ENCODE peak calls at places on chromosomes 5 and 9, in six cellular contexts. H, Z, E, G, X and J are unnamed samples.

GRCh38 chr9:91555132-91555531 is 131.5 kb upstream of the NFIL3 start:
- DNase-seq in H (no peak), Z (no peak), E (peak; percentile 55), G (no peak), X (no peak), J (no peak)

GRCh38 chr5:172897691-172898512 is 61.3 kb upstream of the RPL26L1 start:
- DNase-seq in H (peak; percentile 98), Z (no peak), E (peak; percentile 97), G (no peak), X (no peak), J (peak; percentile 47)

GRCh38 chr9:77841739-77842386 is 189.7 kb downstream of the GNAQ start:
- DNase-seq in H (no peak), Z (no peak), E (no peak), G (no peak), X (no peak), J (no peak)

GRCh38 chr5:178492278-178492677 is 97.9 kb downstream of the COL23A1 start:
- DNase-seq in H (no peak), Z (no peak), E (no peak), G (no peak), X (no peak), J (no peak)

GRCh38 chr9:91246842-91247241 is 114.9 kb downstream of the AUH start:
- DNase-seq in H (no peak), Z (no peak), E (peak; percentile 46), G (no peak), X (no peak), J (no peak)

GRCh38 chr5:123722451-123722850 is 210.5 kb downstream of the CSNK1G3 start:
- DNase-seq in H (no peak), Z (no peak), E (no peak), G (no peak), X (no peak), J (no peak)

GRCh38 chr9:114314256-114314867 is 8.5 kb upstream of the ORM1 start:
- DNase-seq in H (no peak), Z (peak; percentile 33), E (no peak), G (no peak), X (no peak), J (no peak)

GRCh38 chr5:94885931-94886330 is 267.5 kb downstream of the SLF1 start:
- DNase-seq in H (no peak), Z (no peak), E (no peak), G (no peak), X (no peak), J (no peak)

GRCh38 chr9:105646879-105647594 is 15.2 kb upstream of the TAL2 start:
- DNase-seq in H (no peak), Z (no peak), E (no peak), G (no peak), X (no peak), J (no peak)

GRCh38 chr9:37760416-37761165 is 7.0 kb downstream of the TRMT10B start:
- DNase-seq in H (peak; percentile 77), Z (no peak), E (peak; percentile 89), G (no peak), X (peak; percentile 35), J (no peak)

GRCh38 chr9:133897675-133898074 is 94.4 kb downstream of the VAV2 start:
- DNase-seq in H (no peak), Z (no peak), E (no peak), G (no peak), X (peak; percentile 83), J (no peak)

GRCh38 chr5:143782588-143783386 is 29.2 kb upstream of the HMHB1 start:
- DNase-seq in H (no peak), Z (no peak), E (no peak), G (peak; percentile 44), X (no peak), J (peak; percentile 62)

GRCh38 chr9:13478235-13478634 is 198.7 kb upstream of the MPDZ start:
- DNase-seq in H (no peak), Z (no peak), E (peak; percentile 6), G (no peak), X (no peak), J (no peak)

GRCh38 chr5:38601843-38602424 is 45.5 kb upstream of the LIFR start:
- DNase-seq in H (peak; percentile 69), Z (no peak), E (peak; percentile 79), G (no peak), X (peak; percentile 64), J (no peak)

GRCh38 chr5:40929049-40929448 is 19.8 kb downstream of the C7 start:
- DNase-seq in H (no peak), Z (no peak), E (no peak), G (no peak), X (no peak), J (no peak)

GRCh38 chr5:160054047-160054446 is 45.1 kb downstream of the TTC1 start:
- DNase-seq in H (no peak), Z (no peak), E (peak; percentile 61), G (no peak), X (no peak), J (no peak)

GRCh38 chr5:1437452-1437851 is 7.8 kb downstream of the SLC6A3 start:
- DNase-seq in H (peak; percentile 24), Z (no peak), E (peak; percentile 26), G (peak; percentile 73), X (no peak), J (no peak)

GRCh38 chr9:126397056-126397455 is 70.4 kb downstream of the MVB12B start:
- DNase-seq in H (no peak), Z (no peak), E (no peak), G (no peak), X (no peak), J (no peak)

GRCh38 chr5:68771747-68772146 is 322.1 kb upstream of the SLC30A5 start:
- DNase-seq in H (no peak), Z (no peak), E (no peak), G (no peak), X (no peak), J (no peak)

GRCh38 chr5:88388476-88389170 is 120.0 kb upstream of the TMEM161B start:
- DNase-seq in H (no peak), Z (peak; percentile 54), E (no peak), G (no peak), X (no peak), J (peak; percentile 56)

GRCh38 chr5:13780081-13780480 is 164.4 kb downstream of the DNAH5 start:
- DNase-seq in H (no peak), Z (no peak), E (no peak), G (no peak), X (no peak), J (no peak)

GRCh38 chr5:177458912-177459350 is 12.3 kb downstream of the PRR7 start:
- DNase-seq in H (peak; percentile 35), Z (peak; percentile 54), E (peak; percentile 45), G (no peak), X (no peak), J (no peak)

GRCh38 chr9:32841314-32841713 is 58.0 kb downstream of the TMEM215 start:
- DNase-seq in H (no peak), Z (no peak), E (no peak), G (no peak), X (no peak), J (no peak)

GRCh38 chr9:97940707-97941106 is 2.7 kb upstream of the HEMGN start:
- DNase-seq in H (no peak), Z (no peak), E (no peak), G (no peak), X (no peak), J (no peak)

GRCh38 chr9:86687788-86688187 is 259.5 kb downstream of the GAS1 start:
- DNase-seq in H (no peak), Z (no peak), E (no peak), G (no peak), X (no peak), J (no peak)

GRCh38 chr5:133863857-133864585 is 104.4 kb downstream of the C5orf15 start:
- DNase-seq in H (no peak), Z (no peak), E (no peak), G (peak; percentile 38), X (no peak), J (no peak)

DNA sequence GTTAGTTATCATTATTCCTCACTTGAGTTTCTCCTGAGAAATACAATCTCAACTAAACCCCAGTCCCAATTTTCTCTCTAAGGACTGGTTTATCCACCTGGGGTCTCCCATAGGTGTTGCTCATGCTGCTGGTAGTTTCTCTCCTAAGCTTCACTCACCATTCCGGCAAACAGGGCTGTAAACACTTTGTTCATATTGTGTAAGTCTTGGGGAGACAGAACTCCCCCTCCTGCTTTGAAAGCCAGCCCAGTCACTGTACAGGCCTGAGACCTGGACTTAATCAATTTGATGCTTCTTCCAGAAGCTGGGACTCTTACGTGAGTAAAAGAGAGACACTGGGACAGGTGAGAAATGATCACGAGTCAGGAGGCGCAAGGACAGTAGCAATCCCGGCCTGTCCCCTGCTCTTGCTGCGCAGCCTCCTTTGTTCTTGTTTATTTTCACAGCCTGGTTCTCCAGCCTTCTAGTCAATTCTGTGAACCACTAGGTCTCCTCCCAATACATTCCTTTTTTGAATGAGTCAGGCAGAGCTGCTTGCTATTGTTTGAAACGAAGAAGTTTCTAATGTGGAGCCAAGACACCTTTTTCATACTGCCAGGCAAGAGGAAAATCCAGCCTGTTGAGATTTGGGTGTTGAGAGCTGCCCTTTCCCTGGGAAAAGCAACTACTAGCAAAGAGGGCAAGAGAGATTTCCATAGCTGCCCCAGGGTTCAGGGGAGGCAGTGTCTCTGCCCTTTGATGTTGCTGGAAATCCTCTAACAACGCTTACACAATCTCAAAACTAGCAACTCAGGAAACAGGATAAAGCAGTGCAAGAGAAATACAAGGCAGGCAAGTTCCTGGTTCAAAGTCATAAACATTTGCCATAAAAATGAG is 9.2 kb upstream of the SHROOM1 start:
- DNase-seq in H (peak; percentile 84), Z (no peak), E (peak; percentile 87), G (no peak), X (no peak), J (no peak)
- H3K23ac ChIP-seq in H (no peak overlapping the region), Z (no peak overlapping the region), E (peak overlapping the region; percentile 68), G (no peak overlapping the region), X (no peak overlapping the region), J (no peak overlapping the region)

GRCh38 chr9:123411636-123412035 is 55.6 kb downstream of the CRB2 start:
- DNase-seq in H (no peak), Z (no peak), E (no peak), G (no peak), X (no peak), J (no peak)
- H4K91ac ChIP-seq in H (no peak overlapping the region), Z (no peak overlapping the region), E (no peak overlapping the region), G (no peak overlapping the region), X (no peak overlapping the region), J (no peak overlapping the region)

DNA sequence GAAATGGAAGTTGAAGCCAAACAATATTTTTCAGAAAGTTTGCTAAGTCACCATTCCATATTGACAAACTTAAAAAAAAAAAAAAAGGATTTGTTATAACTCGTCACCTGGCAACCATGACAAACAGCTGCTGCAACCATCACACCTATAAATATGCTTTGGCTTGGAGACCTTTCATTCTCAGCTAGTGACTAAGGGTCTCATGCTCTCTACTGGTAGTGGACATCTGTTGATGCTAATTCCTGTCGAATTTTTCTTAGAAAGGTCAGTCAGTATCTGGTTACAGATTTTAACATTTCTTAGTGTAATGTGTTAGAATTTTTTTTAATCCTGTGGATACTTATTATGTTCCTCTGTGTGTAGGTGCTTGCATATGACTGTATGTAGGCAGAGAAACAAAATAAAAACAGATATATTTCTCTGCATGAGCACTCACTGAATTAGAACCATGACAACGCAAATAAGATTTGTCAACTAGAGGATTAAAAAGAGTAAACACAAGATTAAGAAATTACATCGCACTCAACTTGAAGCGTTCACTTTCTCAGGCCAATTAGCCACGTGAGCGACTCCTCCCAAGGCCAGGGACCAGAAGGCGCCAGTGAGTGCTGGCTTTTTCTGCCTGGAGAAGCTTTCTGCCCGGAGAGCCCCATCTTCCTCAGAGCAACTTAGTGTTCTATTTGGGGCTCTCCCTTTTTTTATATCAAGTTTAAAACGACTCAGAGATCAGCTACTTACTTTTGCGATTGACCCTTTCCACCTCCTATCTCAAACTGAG is 27.0 kb upstream of the ZNF622 start:
- DNase-seq in H (peak; percentile 82), Z (no peak), E (peak; percentile 58), G (no peak), X (peak; percentile 84), J (no peak)
- H3K27ac ChIP-seq in H (no peak overlapping the region), Z (no peak overlapping the region), E (no peak overlapping the region), G (no peak overlapping the region), X (no peak overlapping the region), J (no peak overlapping the region)

GRCh38 chr5:180052211-180052818 is 19.2 kb downstream of the RNF130 start:
- DNase-seq in H (no peak), Z (no peak), E (no peak), G (no peak), X (no peak), J (no peak)
- H3K23ac ChIP-seq in H (no peak overlapping the region), Z (no peak overlapping the region), E (no peak overlapping the region), G (no peak overlapping the region), X (no peak overlapping the region), J (no peak overlapping the region)